ENCODE peak calls at places on chromosome 15, in five cellular contexts. D is RWPE1, V is dermis microvascular lymphatic vessel endothelial cell, P is fibroblast of lung, A is activated T-cell treated with anti-CD3 and anti-CD28 coated beads for 1 hour. M is an unnamed sample.

GRCh38 chr15:99324082-99324620 is 72.9 kb downstream of the LRRC28 start:
- DNase-seq in P (peak), V (peak), D (peak), A (no peak), M (peak)

GRCh38 chr15:67146214-67146613 is 80.8 kb downstream of the SMAD3 start:
- DNase-seq in A (no peak), P (peak), D (no peak), V (no peak), M (peak)

GRCh38 chr15:44713006-44713966 is 2.0 kb downstream of the B2M start:
- DNase-seq in D (no peak), A (no peak), P (peak), V (no peak), M (no peak)

GRCh38 chr15:96360581-96361308 is 30.2 kb downstream of the NR2F2 start:
- DNase-seq in P (no peak), D (no peak), V (no peak), A (no peak), M (no peak)

GRCh38 chr15:31162721-31163510 is 61.4 kb upstream of the TRPM1 start:
- DNase-seq in V (no peak), A (no peak), D (no peak), P (no peak), M (no peak)

GRCh38 chr15:64895285-64896065 is 16.2 kb upstream of the ANKDD1A start:
- DNase-seq in D (no peak), P (no peak), V (no peak), A (no peak), M (peak)

GRCh38 chr15:101500865-101501551 is 11.5 kb upstream of the PCSK6 start:
- DNase-seq in D (no peak), V (no peak), P (no peak), A (no peak), M (no peak)

GRCh38 chr15:60945196-60945595 is 283.9 kb downstream of the RORA start:
- DNase-seq in A (no peak), P (no peak), D (no peak), V (peak), M (no peak)

GRCh38 chr15:92101706-92102434 is 248.4 kb downstream of the SLCO3A1 start:
- DNase-seq in A (no peak), P (no peak), V (no peak), D (no peak), M (no peak)

GRCh38 chr15:62561572-62561970 is 396.5 kb upstream of the C2CD4B start:
- DNase-seq in P (no peak), V (no peak), D (no peak), A (no peak), M (no peak)

GRCh38 chr15:58453931-58454793 is 22.4 kb downstream of the LIPC start:
- DNase-seq in A (no peak), V (no peak), P (no peak), D (no peak), M (no peak)

GRCh38 chr15:74417230-74417629 is 16.5 kb downstream of the SEMA7A start:
- DNase-seq in A (no peak), V (no peak), P (peak), D (no peak), M (peak)

GRCh38 chr15:29124581-29125381 is 144.8 kb downstream of the NSMCE3 start:
- DNase-seq in D (peak), V (no peak), A (no peak), P (peak), M (peak)

GRCh38 chr15:66459818-66460615 is 37.5 kb downstream of the SNAPC5 start:
- DNase-seq in A (no peak), P (peak), D (peak), V (no peak), M (peak)

GRCh38 chr15:63323798-63324651 is 46.6 kb downstream of the APH1B start:
- DNase-seq in D (no peak), A (no peak), P (peak), V (no peak), M (no peak)

GRCh38 chr15:81023483-81024264 is 23.0 kb downstream of the TLNRD1 start:
- DNase-seq in A (no peak), P (peak), D (no peak), V (peak), M (no peak)

GRCh38 chr15:75167588-75168076 is 34.0 kb upstream of the C15orf39 start:
- DNase-seq in A (no peak), D (no peak), P (peak), V (no peak), M (peak)

GRCh38 chr15:31399544-31400171 is 73.0 kb downstream of the KLF13 start:
- DNase-seq in P (peak), A (no peak), D (no peak), V (no peak), M (peak)

GRCh38 chr15:96052154-96052553 is 278.3 kb upstream of the NR2F2 start:
- DNase-seq in A (no peak), D (no peak), P (no peak), V (no peak), M (no peak)

GRCh38 chr15:36885709-36886108 is 214.6 kb downstream of the MEIS2 start:
- DNase-seq in A (no peak), D (no peak), V (no peak), P (peak), M (no peak)

GRCh38 chr15:58528197-58528870 is 96.5 kb downstream of the LIPC start:
- DNase-seq in A (no peak), V (no peak), D (no peak), P (peak), M (no peak)

GRCh38 chr15:45131510-45131909 is 1.7 kb downstream of the DUOX1 start:
- DNase-seq in D (no peak), P (no peak), A (no peak), V (no peak), M (no peak)